ENCODE peak calls at places on chromosome 5, in nine cellular contexts. E, X, F, O, I, B, N, C and G are unnamed samples.

GRCh38 chr5:80198399-80198798 is 57.4 kb downstream of the SERINC5 start:
- DNase-seq in X (no peak), B (peak; percentile 41), O (no peak), E (no peak), I (no peak), C (peak; percentile 12), F (no peak), N (no peak), G (peak; percentile 54)

GRCh38 chr5:1880377-1881272 is 2.1 kb downstream of the IRX4 start:
- DNase-seq in E (no peak), I (no peak), X (no peak), O (no peak), N (no peak), C (no peak), B (no peak), F (no peak), G (no peak)

GRCh38 chr5:59917121-59917520 is 23.6 kb upstream of the PDE4D start:
- DNase-seq in N (no peak), F (no peak), E (no peak), I (no peak), O (no peak), X (no peak), C (peak; percentile 12), B (no peak), G (no peak)

GRCh38 chr5:77003246-77003645 is 27.0 kb upstream of the AGGF1 start:
- DNase-seq in X (no peak), B (no peak), C (no peak), I (no peak), F (no peak), N (no peak), O (no peak), E (no peak), G (no peak)

GRCh38 chr5:54654211-54654610 is 136.7 kb downstream of the SNX18 start:
- DNase-seq in C (no peak), I (no peak), F (no peak), B (no peak), O (no peak), X (peak; percentile 43), N (no peak), E (no peak), G (no peak)

GRCh38 chr5:175059687-175060194 is 335.4 kb downstream of the MSX2 start:
- DNase-seq in N (peak; percentile 24), E (peak; percentile 40), O (peak; percentile 22), I (no peak), F (peak; percentile 18), C (no peak), X (peak; percentile 6), B (peak; percentile 44), G (peak; percentile 36)

GRCh38 chr5:61486476-61486875 is 154.4 kb downstream of the ZSWIM6 start:
- DNase-seq in N (no peak), O (no peak), X (no peak), I (no peak), C (no peak), F (no peak), B (no peak), E (no peak), G (no peak)

GRCh38 chr5:84382363-84383295 is 2.1 kb downstream of the EDIL3 start:
- DNase-seq in F (no peak), E (peak; percentile 53), O (peak; percentile 79), B (peak; percentile 26), C (peak; percentile 11), N (no peak), X (peak; percentile 85), I (peak; percentile 24), G (peak; percentile 18)

GRCh38 chr5:148808864-148809642 is 17.4 kb upstream of the ADRB2 start:
- DNase-seq in N (no peak), I (no peak), C (no peak), O (no peak), B (no peak), F (no peak), X (no peak), E (no peak), G (peak; percentile 22)

GRCh38 chr5:169870221-169870620 is 110.1 kb downstream of the INSYN2B start:
- DNase-seq in E (no peak), X (peak; percentile 26), C (peak; percentile 18), O (no peak), B (no peak), I (no peak), F (no peak), N (no peak), G (no peak)

GRCh38 chr5:172999351-172999973 is 15.9 kb downstream of the ATP6V0E1 start:
- DNase-seq in B (no peak), N (no peak), F (no peak), C (no peak), I (no peak), E (no peak), O (no peak), X (peak; percentile 33), G (no peak)

GRCh38 chr5:171391996-171392577 is 4.4 kb downstream of the NPM1 start:
- DNase-seq in O (no peak), B (no peak), C (no peak), X (no peak), E (no peak), N (no peak), I (no peak), F (no peak), G (no peak)

GRCh38 chr5:171387970-171388815 is 544 bp downstream of the NPM1 start:
- DNase-seq in F (peak; percentile 24), C (peak; percentile 75), X (peak; percentile 89), B (peak; percentile 83), N (peak; percentile 56), I (peak; percentile 75), E (peak; percentile 84), O (peak; percentile 82), G (peak; percentile 70)

GRCh38 chr5:171392585-171393159 is 5.0 kb downstream of the NPM1 start:
- DNase-seq in O (no peak), C (no peak), N (no peak), E (no peak), X (no peak), I (no peak), F (no peak), B (no peak), G (no peak)

GRCh38 chr5:171388816-171389168 is 1.1 kb downstream of the NPM1 start:
- DNase-seq in I (no peak), B (no peak), O (no peak), E (no peak), N (no peak), C (no peak), X (no peak), F (no peak), G (no peak)

DNA sequence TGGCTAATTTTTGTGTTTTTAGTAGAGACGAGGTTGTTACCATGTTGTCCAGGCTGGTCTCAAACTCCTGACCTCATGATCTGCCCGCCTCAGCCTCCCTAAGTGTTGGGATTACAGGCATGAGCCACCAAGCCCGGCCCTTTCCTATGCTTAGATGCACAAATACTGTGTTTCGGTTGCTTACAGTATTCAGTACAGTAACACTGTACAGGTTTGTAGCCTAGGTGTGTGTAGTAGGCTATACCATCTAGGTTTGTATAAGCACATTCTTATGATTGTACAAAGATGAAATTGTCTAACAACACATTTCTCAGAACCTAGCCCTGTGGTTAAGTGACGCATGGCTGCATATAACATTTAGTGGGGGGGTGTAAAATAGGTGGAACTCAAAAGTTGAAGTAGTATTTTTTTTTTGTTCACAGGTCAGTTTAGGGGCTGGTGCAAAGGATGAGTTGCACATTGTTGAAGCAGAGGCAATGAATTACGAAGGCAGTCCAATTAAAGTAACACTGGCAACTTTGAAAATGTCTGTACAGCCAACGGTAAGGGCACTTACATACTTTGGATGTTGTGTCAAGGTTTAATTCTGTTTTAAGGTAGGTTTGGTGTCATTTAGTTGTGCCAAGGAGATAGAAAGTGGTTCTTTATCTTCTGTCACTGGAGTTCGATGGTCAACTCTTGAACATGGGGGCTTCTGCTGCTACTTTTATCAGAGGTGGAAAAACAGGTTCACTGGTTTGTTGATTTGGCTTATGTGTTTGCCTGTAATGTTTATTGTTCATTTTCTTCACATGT is 3.4 kb downstream of the NPM1 start:
- DNase-seq in F (no peak), C (peak; percentile 21), E (no peak), O (no peak), N (no peak), X (no peak), B (no peak), I (no peak), G (no peak)
- H3K4me3 ChIP-seq in F (peak overlapping the region; percentile 100), C (peak overlapping the region; percentile 81), E (no peak overlapping the region), O (no peak overlapping the region), N (peak overlapping the region; percentile 93), X (peak overlapping the region; percentile 92), B (no peak overlapping the region), I (no peak overlapping the region), G (peak overlapping the region; percentile 97)

GRCh38 chr5:103298557-103298956 is 40.0 kb downstream of the MACIR start:
- DNase-seq in F (no peak), C (no peak), N (no peak), E (no peak), X (no peak), O (no peak), B (no peak), I (no peak), G (no peak)
- H3K4me3 ChIP-seq in F (no peak overlapping the region), C (no peak overlapping the region), N (no peak overlapping the region), E (no peak overlapping the region), X (no peak overlapping the region), O (no peak overlapping the region), B (no peak overlapping the region), I (no peak overlapping the region), G (no peak overlapping the region)

DNA sequence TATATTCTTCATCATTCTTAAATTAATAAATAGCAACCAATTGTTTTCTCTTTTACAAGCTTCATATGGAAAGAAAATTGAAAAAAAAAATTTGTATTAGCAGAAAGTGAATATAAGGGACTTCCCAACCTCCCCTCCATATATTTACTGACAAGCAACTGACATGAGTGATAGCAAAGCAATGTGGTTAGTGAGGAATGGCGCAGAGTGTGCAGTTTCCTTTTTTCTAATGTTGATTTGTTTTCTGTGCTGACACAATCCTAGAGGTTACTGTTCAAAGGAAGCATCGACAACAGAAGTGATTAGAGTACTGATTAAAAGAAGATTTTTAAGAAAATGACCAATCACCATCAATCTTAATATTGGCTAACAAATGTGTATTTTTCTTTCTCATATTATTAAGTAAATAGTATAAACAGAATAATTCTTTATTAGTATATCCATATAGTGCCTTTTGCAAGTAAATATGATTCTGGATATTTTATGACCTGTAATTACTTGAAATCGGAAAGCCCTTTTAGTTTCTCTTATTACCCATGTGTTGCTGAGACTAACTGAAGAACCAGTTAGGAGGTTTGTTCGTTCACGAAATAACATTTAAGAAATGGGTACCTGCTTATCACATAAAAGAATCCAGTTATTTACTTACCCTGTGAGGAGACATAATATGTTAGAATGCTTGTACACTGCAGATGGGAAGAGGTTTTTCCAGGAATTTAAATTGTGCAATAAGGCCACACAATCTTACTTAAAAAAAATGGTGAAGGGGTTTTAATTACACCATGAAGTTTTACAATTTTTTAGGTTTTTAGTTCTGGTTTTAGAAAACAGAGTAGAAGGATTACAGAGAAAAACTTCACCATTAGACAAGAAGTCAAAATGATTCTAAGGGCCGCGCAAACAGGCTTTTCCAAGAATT is 1.4 kb upstream of the PTGER4 start:
- DNase-seq in B (no peak), I (no peak), O (no peak), E (no peak), N (no peak), C (no peak), X (no peak), F (no peak), G (no peak)
- H3K4me3 ChIP-seq in B (peak overlapping the region; percentile 62), I (no peak overlapping the region), O (peak overlapping the region; percentile 63), E (peak overlapping the region; percentile 61), N (no peak overlapping the region), C (peak overlapping the region; percentile 73), X (peak overlapping the region; percentile 90), F (peak overlapping the region; percentile 40), G (peak overlapping the region; percentile 95)

DNA sequence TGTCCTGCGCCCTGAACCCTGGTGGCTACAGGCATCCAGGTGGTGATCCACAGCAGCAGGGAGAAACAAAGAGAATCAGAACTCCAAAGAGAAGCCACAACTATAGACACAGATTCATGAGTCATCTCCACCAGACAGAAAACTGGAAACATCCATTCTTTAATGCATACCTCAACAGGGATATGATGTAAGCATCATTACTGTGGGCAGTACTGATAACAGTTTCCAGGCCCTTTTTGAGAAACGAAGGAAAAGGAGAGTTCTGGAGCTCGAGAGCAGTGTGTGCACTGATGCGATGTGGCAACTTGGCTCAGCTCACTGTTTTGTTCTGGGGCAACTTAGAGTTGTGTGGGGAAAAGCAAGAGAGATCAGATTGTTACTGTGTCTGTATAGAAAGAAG is 215.5 kb upstream of the ADAMTS16 start:
- DNase-seq in E (no peak), F (peak; percentile 13), N (no peak), B (no peak), C (peak; percentile 8), I (no peak), X (no peak), O (no peak), G (no peak)
- H3K4me3 ChIP-seq in E (no peak overlapping the region), F (no peak overlapping the region), N (no peak overlapping the region), B (no peak overlapping the region), C (no peak overlapping the region), I (no peak overlapping the region), X (no peak overlapping the region), O (no peak overlapping the region), G (no peak overlapping the region)